ENCODE peak calls at places on chromosome 22, in ten cellular contexts. J is HCT116, B is PC-3, D is cardiac muscle cell, S is transverse colon, W is coronary artery, I is pancreas, Y is left lung, F is dorsolateral prefrontal cortex, X is heart left ventricle. E is an unnamed sample.

GRCh38 chr22:47189056-47189916 is 426.8 kb downstream of the TBC1D22A start:
- DNase-seq in J (no peak), B (no peak), D (no peak), S (peak), W (peak), I (peak), Y (no peak), F (peak), X (peak), E (no peak)

GRCh38 chr22:43228330-43228729 is 41.4 kb upstream of the TTLL12 start:
- DNase-seq in J (peak), B (peak), D (peak), S (peak), W (no peak), I (no peak), Y (no peak), F (no peak), X (no peak), E (peak)

GRCh38 chr22:47564158-47564450 is 801.7 kb downstream of the TBC1D22A start:
- DNase-seq in J (no peak), B (no peak), D (no peak), S (no peak), W (no peak), I (no peak), Y (no peak), F (no peak), X (peak), E (no peak)

GRCh38 chr22:17476838-17477237 is 86.5 kb upstream of the SLC25A18 start:
- DNase-seq in J (no peak), B (no peak), D (no peak), S (no peak), W (no peak), I (no peak), Y (no peak), F (no peak), X (no peak), E (no peak)

GRCh38 chr22:50531546-50532352 is 1.9 kb upstream of the TYMP start:
- DNase-seq in J (no peak), B (peak), D (peak), S (peak), W (peak), I (peak), Y (peak), F (no peak), X (peak), E (peak)

GRCh38 chr22:30208631-30209603 is 37.6 kb downstream of the LIF start:
- DNase-seq in J (no peak), B (peak), D (no peak), S (peak), W (peak), I (no peak), Y (peak), F (no peak), X (peak), E (peak)

GRCh38 chr22:22094514-22094913 is 111.9 kb upstream of the TOP3B start:
- DNase-seq in J (no peak), B (no peak), D (no peak), S (no peak), W (no peak), I (no peak), Y (no peak), F (no peak), X (no peak), E (no peak)

GRCh38 chr22:49368976-49369725 is 458.5 kb downstream of the BRD1 start:
- DNase-seq in J (no peak), B (no peak), D (no peak), S (no peak), W (peak), I (peak), Y (peak), F (peak), X (no peak), E (peak)

GRCh38 chr22:20569059-20570058 is 61.9 kb downstream of the MED15 start:
- DNase-seq in J (peak), B (peak), D (no peak), S (peak), W (peak), I (no peak), Y (peak), F (no peak), X (no peak), E (peak)

GRCh38 chr22:47166446-47167016 is 404.1 kb downstream of the TBC1D22A start:
- DNase-seq in J (no peak), B (no peak), D (no peak), S (no peak), W (peak), I (peak), Y (peak), F (no peak), X (peak), E (no peak)

DNA sequence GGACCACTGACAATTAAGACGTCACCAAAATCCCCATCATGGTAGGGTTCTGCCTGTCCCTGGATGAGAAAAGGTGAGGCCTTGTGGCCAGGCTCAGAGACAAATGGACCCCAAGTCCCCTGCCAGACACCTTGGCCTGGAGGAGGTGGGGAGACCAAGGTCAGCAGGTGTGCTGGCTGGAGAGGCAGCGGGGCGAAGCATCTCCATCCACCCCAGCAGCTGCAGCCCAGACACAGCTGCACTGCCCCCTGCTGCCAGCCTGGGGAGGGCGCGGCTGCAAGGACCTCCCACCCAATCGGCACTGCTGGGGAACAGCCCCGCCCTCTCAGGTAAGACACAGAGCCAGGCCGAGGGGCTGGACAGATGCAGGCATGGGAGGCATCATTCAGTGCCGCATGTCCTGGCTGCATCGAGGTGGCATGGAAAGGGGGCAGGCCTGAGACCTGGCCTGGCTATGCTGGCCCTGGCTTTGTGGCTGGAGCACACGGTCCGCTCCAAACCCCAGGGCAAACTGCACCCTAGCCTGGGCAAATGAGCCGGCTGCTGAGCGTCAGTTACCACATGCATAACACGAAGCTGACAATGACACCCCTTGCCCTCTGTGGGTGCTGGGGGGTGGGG is 12.2 kb upstream of the MFNG start:
- DNase-seq in J (no peak), B (no peak), D (peak), S (peak), W (no peak), I (peak), Y (no peak), F (no peak), X (no peak), E (no peak)
- TF ChIP-seq CTCF in J (peak), B (peak), D (peak), S (peak), W (no peak), I (peak), Y (peak), F (no peak), X (peak), E (peak)

DNA sequence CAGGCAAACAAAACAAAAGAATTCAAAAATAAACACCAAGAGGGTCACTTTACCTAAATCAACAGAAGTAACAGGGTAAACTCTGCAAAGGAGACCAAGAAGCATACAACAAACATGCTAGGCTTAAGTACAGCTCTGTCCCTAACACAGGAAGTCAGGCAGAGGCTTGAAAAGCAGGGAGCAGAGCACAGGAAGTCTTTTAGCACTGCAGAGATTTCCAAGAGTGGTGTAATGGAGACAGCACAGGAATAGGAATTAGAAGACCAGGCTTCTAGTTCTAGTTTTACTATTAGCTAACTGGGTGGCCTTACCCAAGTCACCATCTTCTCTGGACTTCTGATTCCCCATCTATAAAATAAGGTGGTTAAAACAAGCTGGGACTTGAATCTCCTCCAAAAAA is 1.9 kb downstream of the RBFOX2 start:
- DNase-seq in J (no peak), B (peak), D (peak), S (no peak), W (no peak), I (no peak), Y (no peak), F (no peak), X (no peak), E (no peak)
- H3K27ac ChIP-seq in J (no peak), B (no peak), D (peak), S (peak), W (peak), I (no peak), Y (peak), F (peak), X (peak), E (peak)

GRCh38 chr22:46035380-46035741 is 58.4 kb upstream of the WNT7B start:
- DNase-seq in J (no peak), B (no peak), D (no peak), S (no peak), W (no peak), I (no peak), Y (no peak), F (no peak), X (no peak), E (no peak)
- H3K4me3 ChIP-seq in J (peak), B (peak), D (peak), S (peak), W (peak), I (peak), Y (peak), F (peak), X (peak), E (no peak)

GRCh38 chr22:44259366-44260215 is 53.2 kb downstream of the SHISAL1 start:
- DNase-seq in J (no peak), B (no peak), D (no peak), S (no peak), W (peak), I (peak), Y (no peak), F (no peak), X (peak), E (peak)
- TF ChIP-seq CTCF in J (no peak), B (no peak), D (no peak), S (no peak), W (no peak), I (no peak), Y (no peak), F (no peak), X (no peak), E (no peak)

GRCh38 chr22:33841281-33842005 is 78.8 kb downstream of the LARGE1 start:
- DNase-seq in J (no peak), B (no peak), D (no peak), S (no peak), W (no peak), I (no peak), Y (no peak), F (no peak), X (no peak), E (no peak)

GRCh38 chr22:33844273-33844672 is 76.0 kb downstream of the LARGE1 start:
- DNase-seq in J (no peak), B (no peak), D (peak), S (no peak), W (no peak), I (no peak), Y (no peak), F (no peak), X (no peak), E (no peak)

GRCh38 chr22:33838644-33839043 is 81.6 kb downstream of the LARGE1 start:
- DNase-seq in J (no peak), B (no peak), D (no peak), S (no peak), W (no peak), I (no peak), Y (no peak), F (no peak), X (no peak), E (no peak)

GRCh38 chr22:33842006-33842354 is 78.3 kb downstream of the LARGE1 start:
- DNase-seq in J (no peak), B (no peak), D (no peak), S (no peak), W (no peak), I (no peak), Y (no peak), F (no peak), X (no peak), E (no peak)

DNA sequence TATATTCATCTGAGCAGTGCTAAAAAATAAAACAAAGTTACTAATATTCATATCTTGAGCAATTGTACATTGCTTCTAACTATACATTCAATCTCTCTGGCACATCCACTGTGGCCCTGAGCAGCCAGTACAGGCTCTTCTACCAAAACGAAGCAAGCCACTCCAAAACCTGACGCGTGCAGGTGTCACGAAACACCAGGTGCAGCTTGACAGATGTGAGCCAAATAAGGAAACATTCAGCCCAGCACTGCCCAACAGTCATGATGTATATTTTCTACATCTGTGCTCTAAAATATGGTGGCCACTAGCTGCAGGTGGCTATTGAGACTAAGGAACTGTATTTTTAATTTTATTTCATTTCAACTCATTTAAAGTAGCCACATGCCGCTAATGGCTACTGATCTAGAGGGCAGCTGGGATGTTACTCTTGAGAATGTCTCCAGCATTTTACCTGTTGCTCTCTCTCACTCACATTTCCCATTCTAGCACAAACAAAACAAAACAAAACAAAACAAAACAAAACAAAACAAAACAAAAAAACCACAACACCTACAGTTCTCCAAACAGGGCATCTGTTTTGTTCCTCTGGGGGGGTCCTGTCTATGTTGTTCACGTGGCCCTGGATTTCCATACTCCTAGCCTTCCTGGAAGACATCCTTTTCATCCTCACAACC is 77.7 kb downstream of the LARGE1 start:
- DNase-seq in J (no peak), B (no peak), D (peak), S (peak), W (no peak), I (no peak), Y (no peak), F (no peak), X (no peak), E (no peak)
- H3K27ac ChIP-seq in J (no peak), B (no peak), D (no peak), S (no peak), W (peak), I (no peak), Y (no peak), F (no peak), X (no peak), E (peak)

DNA sequence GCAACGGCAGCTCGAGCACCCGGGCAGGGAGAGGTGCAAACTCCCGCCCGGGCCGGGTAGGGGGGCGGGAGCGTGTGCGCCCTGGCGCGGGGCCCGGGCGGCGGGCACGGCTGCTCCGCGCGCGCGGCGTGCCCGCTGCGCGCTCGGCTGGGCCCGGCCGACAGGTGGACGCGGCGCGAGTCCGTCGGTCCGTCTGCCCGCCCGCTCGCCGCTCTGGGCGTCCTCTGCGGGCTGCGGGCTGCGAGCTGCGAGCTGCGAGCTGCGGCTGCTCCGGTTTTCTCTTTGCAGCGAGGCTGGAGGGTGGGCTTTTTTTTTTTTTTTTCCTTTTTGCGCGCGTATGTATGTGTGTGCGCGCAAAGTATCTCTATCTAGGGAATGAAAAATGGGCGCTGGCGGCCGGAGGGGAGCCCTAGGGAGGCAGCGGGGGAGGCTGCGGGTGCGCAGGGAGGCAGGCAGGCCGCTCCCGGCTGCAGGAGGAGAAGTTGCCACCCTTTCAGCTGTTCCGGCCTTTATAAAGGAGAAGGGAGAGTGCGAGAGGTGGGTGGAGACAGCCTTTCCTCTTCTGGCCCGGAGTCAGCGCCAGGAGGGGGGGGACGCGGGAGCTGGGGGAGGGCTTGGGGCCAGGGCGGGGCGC is at the start of gene PDGFB:
- DNase-seq in J (no peak), B (peak), D (peak), S (peak), W (no peak), I (peak), Y (no peak), F (no peak), X (peak), E (no peak)
- H3K4me3 ChIP-seq in J (peak), B (peak), D (peak), S (peak), W (peak), I (peak), Y (peak), F (peak), X (peak), E (peak)

DNA sequence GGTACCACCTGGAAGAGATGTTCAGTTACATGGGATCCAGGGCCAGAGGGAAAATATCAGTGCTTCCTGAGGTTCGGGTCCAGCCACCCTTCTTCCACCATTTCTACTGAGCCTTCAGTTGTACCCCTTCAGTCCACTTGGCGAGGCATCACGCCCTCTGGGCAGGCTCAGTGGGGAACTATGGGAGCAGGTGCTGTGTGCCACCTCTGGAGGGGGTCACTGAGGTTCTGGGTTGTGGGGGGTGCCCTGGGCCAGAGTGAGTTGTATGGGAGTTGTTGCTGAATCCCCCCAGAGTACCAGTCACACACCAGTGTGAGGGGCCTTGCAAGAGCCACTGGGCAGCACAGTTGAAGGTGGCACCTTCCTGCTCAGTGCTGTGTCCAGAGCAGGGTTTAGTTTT is 2.7 kb upstream of the SREBF2 start:
- DNase-seq in J (no peak), B (no peak), D (no peak), S (no peak), W (no peak), I (no peak), Y (no peak), F (no peak), X (no peak), E (no peak)
- TF ChIP-seq CTCF in J (peak), B (no peak), D (no peak), S (no peak), W (no peak), I (no peak), Y (no peak), F (no peak), X (no peak), E (no peak)